ENCODE peak calls at places on chromosomes 5 and 9, in five cellular contexts. J is HCT116, U is K562, Z is HepG2, D is H1. O is an unnamed sample.

GRCh38 chr9:110258671-110259070 is 2.4 kb upstream of the TXN start:
- DNase-seq in J (no peak), Z (no peak), D (no peak), U (no peak), O (peak)

GRCh38 chr9:2955616-2956015 is 111.7 kb upstream of the PUM3 start:
- DNase-seq in D (no peak), U (no peak), J (no peak), Z (no peak), O (no peak)

GRCh38 chr9:134992755-134993124 is 75.0 kb upstream of the FCN1 start:
- DNase-seq in Z (no peak), J (no peak), U (no peak), D (no peak), O (no peak)

GRCh38 chr9:581673-582497 is 259.6 kb upstream of the DMRT1 start:
- DNase-seq in Z (peak), U (peak), D (no peak), J (peak), O (no peak)

GRCh38 chr9:135768516-135769218 is 66.7 kb downstream of the KCNT1 start:
- DNase-seq in Z (no peak), U (no peak), J (no peak), D (no peak), O (no peak)

GRCh38 chr9:83691492-83691891 is 16.3 kb downstream of the UBQLN1 start:
- DNase-seq in Z (no peak), D (no peak), U (no peak), J (no peak), O (no peak)

GRCh38 chr9:124242331-124243194 is 15.2 kb upstream of the NEK6 start:
- DNase-seq in J (no peak), Z (no peak), D (no peak), U (no peak), O (no peak)

GRCh38 chr5:131622633-131623032 is 12.4 kb downstream of the RAPGEF6 start:
- DNase-seq in D (no peak), J (no peak), Z (peak), U (no peak), O (no peak)

GRCh38 chr9:125632321-125633115 is 74.5 kb downstream of the MAPKAP1 start:
- DNase-seq in Z (peak), U (peak), D (no peak), J (no peak), O (peak)

GRCh38 chr9:105413486-105414068 is 34.3 kb upstream of the FSD1L start:
- DNase-seq in Z (peak), D (no peak), J (peak), U (no peak), O (no peak)

GRCh38 chr5:153745778-153746420 is 255.4 kb downstream of the GRIA1 start:
- DNase-seq in Z (no peak), J (no peak), U (no peak), D (no peak), O (no peak)
- TF ChIP-seq SRF in Z (no peak), J (no peak), U (no peak), D (no peak), O (no peak)

DNA sequence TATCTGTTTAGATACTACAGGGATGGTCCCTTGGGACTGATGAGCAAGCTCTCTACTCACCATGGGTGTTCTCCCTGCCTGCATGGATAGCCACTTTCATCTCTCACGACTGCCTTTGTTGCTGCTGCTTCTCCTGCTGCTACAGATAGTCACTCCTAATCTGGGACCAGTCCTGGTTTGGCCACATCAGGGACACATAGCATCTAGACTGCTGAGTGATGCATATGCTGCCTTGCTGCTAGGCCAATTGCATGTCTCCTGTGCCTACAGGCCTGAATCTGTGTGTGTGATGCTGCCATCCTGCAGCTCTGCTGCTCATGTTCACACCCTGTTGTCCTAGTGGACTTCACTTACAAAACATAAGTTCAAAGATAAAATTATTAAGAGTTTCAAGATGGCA is 297.1 kb downstream of the HCN1 start:
- DNase-seq in J (no peak), D (no peak), Z (no peak), U (no peak), O (no peak)
- TF ChIP-seq SRF in J (no peak), D (no peak), Z (no peak), U (no peak), O (no peak)

DNA sequence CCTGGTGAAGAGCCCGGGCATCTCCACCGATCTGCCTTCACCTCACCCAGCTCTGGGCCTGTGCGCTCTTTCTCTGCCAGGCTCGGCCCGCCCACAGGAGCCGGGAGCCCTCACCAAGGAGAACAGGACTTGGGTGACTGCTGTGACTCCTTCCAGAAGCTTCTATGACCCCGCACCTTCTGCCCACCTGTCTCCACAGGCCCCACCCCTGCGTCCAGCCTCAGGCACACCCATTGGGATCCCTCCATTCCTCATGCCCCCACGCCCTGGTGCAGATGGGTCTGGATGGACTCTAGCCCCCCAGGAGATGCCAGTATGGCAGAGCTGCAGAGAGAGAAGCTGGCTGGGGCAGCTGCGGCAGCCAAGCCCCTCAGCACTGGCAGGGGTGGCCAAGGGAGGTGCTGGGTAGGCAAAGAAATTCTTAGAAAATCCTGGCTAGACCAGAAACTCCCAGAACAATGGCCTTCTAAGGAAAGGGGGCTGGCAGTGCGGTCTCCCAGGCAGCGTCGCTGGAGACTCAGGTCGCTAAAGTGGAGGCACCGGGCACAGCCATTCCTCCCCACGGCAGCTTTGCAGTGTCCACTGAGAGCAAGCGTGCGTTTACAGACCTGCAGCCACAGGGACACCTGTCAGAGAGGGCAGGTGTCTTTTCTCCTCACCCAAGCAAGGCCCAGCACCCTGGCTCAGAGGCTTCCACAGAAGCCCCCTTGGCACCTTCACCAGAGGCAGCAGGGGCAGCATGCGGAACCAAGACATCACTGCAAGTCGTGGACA is 17.3 kb downstream of the LPCAT1 start:
- DNase-seq in J (no peak), U (no peak), D (no peak), Z (no peak), O (no peak)
- TF ChIP-seq SRF in J (no peak), U (no peak), D (no peak), Z (no peak), O (no peak)

DNA sequence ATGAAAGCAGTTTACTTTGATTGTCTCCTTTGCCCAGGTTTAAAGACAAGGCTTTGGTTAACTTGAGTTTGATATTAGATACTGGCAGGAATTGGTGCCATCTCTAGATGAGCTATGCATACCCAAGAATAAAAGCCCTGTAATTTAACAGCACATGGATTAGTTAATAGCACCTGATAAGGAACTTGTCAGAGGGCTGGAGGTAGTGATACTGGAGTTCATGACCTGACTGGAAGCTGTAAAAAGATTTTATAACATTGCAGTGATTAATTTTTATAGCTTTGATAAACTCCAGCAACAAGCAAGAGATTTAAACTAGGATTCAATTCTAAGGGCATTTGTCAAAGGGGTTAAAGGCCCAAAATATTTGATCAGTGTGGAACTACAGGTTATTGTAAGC is 34.9 kb upstream of the SYK start:
- DNase-seq in J (no peak), D (no peak), U (no peak), Z (no peak), O (no peak)
- TF ChIP-seq SRF in J (no peak), D (no peak), U (no peak), Z (no peak), O (no peak)

GRCh38 chr9:95085861-95086563 is 231.5 kb downstream of the FANCC start:
- DNase-seq in Z (no peak), D (no peak), J (no peak), U (no peak), O (no peak)
- TF ChIP-seq SRF in Z (no peak), D (no peak), J (no peak), U (no peak), O (no peak)

GRCh38 chr5:158534203-158534602 is 565.5 kb downstream of the EBF1 start:
- DNase-seq in D (no peak), U (no peak), Z (no peak), J (no peak), O (no peak)
- TF ChIP-seq SRF in D (no peak), U (no peak), Z (no peak), J (no peak), O (no peak)

GRCh38 chr5:61401726-61402125 is 69.7 kb downstream of the ZSWIM6 start:
- DNase-seq in U (no peak), D (no peak), J (no peak), Z (no peak), O (no peak)
- TF ChIP-seq SRF in U (no peak), D (no peak), J (no peak), Z (no peak), O (no peak)

DNA sequence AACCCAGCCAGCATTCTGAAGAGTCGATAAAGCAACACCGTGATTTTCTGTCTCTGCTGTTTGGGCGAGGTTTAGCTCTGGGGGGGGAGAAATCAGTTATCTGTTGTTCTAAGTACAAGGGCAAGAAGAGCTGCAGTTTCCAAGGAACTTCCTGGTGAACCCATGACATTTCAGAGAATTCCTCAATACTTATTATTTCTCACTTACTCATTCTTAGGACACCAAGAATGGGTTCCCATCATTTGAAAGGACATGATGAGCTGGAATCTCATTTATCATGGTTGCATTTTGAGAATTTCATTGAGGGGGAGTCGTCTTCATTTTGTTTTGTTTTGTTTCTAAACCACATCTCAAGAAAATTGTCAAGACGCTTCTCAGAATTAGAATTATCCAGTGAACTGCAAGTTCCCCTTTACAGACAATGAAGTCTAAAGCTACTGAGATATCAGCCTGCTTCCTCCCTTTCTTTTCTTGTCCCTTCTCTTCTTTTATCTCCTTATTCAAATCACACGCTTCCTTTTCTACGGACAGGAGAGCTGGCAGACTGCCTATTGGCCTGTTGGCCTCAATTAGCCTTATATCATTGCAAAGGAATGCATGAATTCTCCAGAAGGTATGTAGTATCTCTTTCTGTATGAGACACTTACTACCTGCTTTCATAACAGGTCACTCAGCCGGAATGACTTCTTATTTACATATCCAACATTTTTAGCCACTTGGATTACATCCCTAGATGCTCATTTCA is 53.7 kb downstream of the ZNF462 start:
- DNase-seq in J (peak), D (no peak), Z (peak), U (no peak), O (no peak)
- TF ChIP-seq SRF in J (no peak), D (no peak), Z (no peak), U (no peak), O (no peak)

O was measured in GM12878.